ENCODE peak calls at places on chromosomes 12 and 14, in six cellular contexts. O is posterior cingulate gyrus, K is iris pigment epithelial cell, T is activated T-cell treated with anti-CD3 and anti-CD28 coated beads for 1 hour, F is body of pancreas, B is T-helper 1 cell. W is an unnamed sample.

GRCh38 chr14:65354715-65355114 is 57.8 kb upstream of the FUT8 start:
- DNase-seq in O (no peak), K (no peak), T (no peak), F (peak), B (no peak), W (no peak)

GRCh38 chr14:20223410-20223809 is at the start of gene OR11H6:
- DNase-seq in O (no peak), K (no peak), T (no peak), F (no peak), B (no peak), W (no peak)

GRCh38 chr12:93857917-93858513 is 180.8 kb downstream of the CRADD start:
- DNase-seq in O (no peak), K (no peak), T (no peak), F (no peak), B (no peak), W (peak)

GRCh38 chr12:15931590-15932053 is 20.5 kb downstream of the DERA start:
- DNase-seq in O (no peak), K (peak), T (no peak), F (no peak), B (no peak), W (no peak)

GRCh38 chr12:53759261-53759660 is 7.5 kb upstream of the CISTR start:
- DNase-seq in O (no peak), K (no peak), T (no peak), F (no peak), B (no peak), W (no peak)

GRCh38 chr14:31229638-31230229 is 22.1 kb upstream of the HECTD1 start:
- DNase-seq in O (no peak), K (peak), T (no peak), F (peak), B (no peak), W (peak)

GRCh38 chr12:109704371-109705098 is 9.1 kb upstream of the FAM222A start:
- DNase-seq in O (no peak), K (no peak), T (no peak), F (no peak), B (no peak), W (no peak)

GRCh38 chr12:15862840-15863239 is 19.3 kb upstream of the STRAP start:
- DNase-seq in O (no peak), K (no peak), T (no peak), F (no peak), B (no peak), W (no peak)

GRCh38 chr14:100789460-100790417 is 36.2 kb upstream of the MEG3 start:
- DNase-seq in O (no peak), K (no peak), T (no peak), F (no peak), B (no peak), W (no peak)

GRCh38 chr12:109467978-109468676 is 9.0 kb downstream of the KCTD10 start:
- DNase-seq in O (no peak), K (no peak), T (no peak), F (no peak), B (no peak), W (no peak)

GRCh38 chr12:89016970-89017778 is 335.1 kb downstream of the DUSP6 start:
- DNase-seq in O (no peak), K (peak), T (no peak), F (peak), B (peak), W (peak)

GRCh38 chr14:63203618-63204406 is 431 bp upstream of the RHOJ start:
- DNase-seq in O (peak), K (peak), T (no peak), F (peak), B (no peak), W (peak)

GRCh38 chr14:91311284-91311662 is 66.8 kb upstream of the GPR68 start:
- DNase-seq in O (no peak), K (no peak), T (peak), F (no peak), B (peak), W (no peak)

GRCh38 chr14:77508249-77508648 is 9.6 kb upstream of the ISM2 start:
- DNase-seq in O (no peak), K (peak), T (no peak), F (no peak), B (no peak), W (peak)

GRCh38 chr12:7905071-7905470 is 30.9 kb downstream of the SLC2A3 start:
- DNase-seq in O (no peak), K (peak), T (no peak), F (no peak), B (no peak), W (peak)

GRCh38 chr12:42162198-42162597 is 17.5 kb upstream of the GXYLT1 start:
- DNase-seq in O (no peak), K (peak), T (no peak), F (no peak), B (no peak), W (no peak)

GRCh38 chr14:101061411-101062064 is 158.0 kb upstream of the RTL1 start:
- DNase-seq in O (no peak), K (no peak), T (no peak), F (no peak), B (no peak), W (no peak)

GRCh38 chr12:78698747-78699146 is 165.8 kb upstream of the SYT1 start:
- DNase-seq in O (no peak), K (peak), T (no peak), F (no peak), B (no peak), W (peak)

GRCh38 chr12:57258977-57259970 is 8.3 kb upstream of the STAC3 start:
- DNase-seq in O (no peak), K (peak), T (no peak), F (peak), B (no peak), W (peak)

GRCh38 chr12:12880537-12880936 is 10.8 kb upstream of the GPRC5A start:
- DNase-seq in O (no peak), K (no peak), T (no peak), F (no peak), B (no peak), W (no peak)

GRCh38 chr12:16588812-16589211 is 17.1 kb downstream of the LMO3 start:
- DNase-seq in O (no peak), K (no peak), T (no peak), F (no peak), B (no peak), W (peak)